ENCODE peak calls at places on chromosome 14, in seven cellular contexts. One of them, this sample, is unnamed.

GRCh38 chr14:84064296-84064695 is 1465.6 kb upstream of the FLRT2 start:
- DNase-seq in neuronal stem cell: no peak
- DNase-seq in H1: no peak
- DNase-seq in IMR-90: no peak
- DNase-seq in H9: no peak
- DNase-seq in mesenchymal stem cell: no peak
- DNase-seq in mesendoderm: no peak
- DNase-seq in this sample: no peak

GRCh38 chr14:100566119-100566518 is 21.1 kb downstream of the BEGAIN start:
- DNase-seq in IMR-90: no peak
- DNase-seq in neuronal stem cell: no peak
- DNase-seq in H9: no peak
- DNase-seq in mesenchymal stem cell: no peak
- DNase-seq in mesendoderm: no peak
- DNase-seq in H1: no peak
- DNase-seq in this sample: no peak

GRCh38 chr14:96581902-96582640 is 79.9 kb downstream of the PAPOLA start:
- DNase-seq in mesenchymal stem cell: no peak
- DNase-seq in mesendoderm: peak
- DNase-seq in neuronal stem cell: no peak
- DNase-seq in H9: no peak
- DNase-seq in H1: no peak
- DNase-seq in IMR-90: no peak
- DNase-seq in this sample: no peak

GRCh38 chr14:104424406-104425072 is 155.0 kb upstream of the C14orf180 start:
- DNase-seq in mesenchymal stem cell: no peak
- DNase-seq in IMR-90: no peak
- DNase-seq in H1: no peak
- DNase-seq in mesendoderm: no peak
- DNase-seq in neuronal stem cell: no peak
- DNase-seq in H9: no peak
- DNase-seq in this sample: no peak

GRCh38 chr14:67551123-67551522 is 18.0 kb downstream of the PLEKHH1 start:
- DNase-seq in mesendoderm: no peak
- DNase-seq in H1: no peak
- DNase-seq in IMR-90: no peak
- DNase-seq in mesenchymal stem cell: no peak
- DNase-seq in neuronal stem cell: no peak
- DNase-seq in H9: no peak
- DNase-seq in this sample: no peak

GRCh38 chr14:71703477-71703876 is 228.8 kb upstream of the RGS6 start:
- DNase-seq in mesenchymal stem cell: peak
- DNase-seq in neuronal stem cell: no peak
- DNase-seq in IMR-90: peak
- DNase-seq in H1: no peak
- DNase-seq in H9: no peak
- DNase-seq in mesendoderm: no peak
- DNase-seq in this sample: no peak

GRCh38 chr14:77126461-77126990 is 15.1 kb downstream of the ZDHHC22 start:
- DNase-seq in H1: no peak
- DNase-seq in IMR-90: no peak
- DNase-seq in mesenchymal stem cell: no peak
- DNase-seq in mesendoderm: no peak
- DNase-seq in neuronal stem cell: no peak
- DNase-seq in H9: peak
- DNase-seq in this sample: no peak

GRCh38 chr14:69339426-69339825 is 58.7 kb downstream of the ERH start:
- DNase-seq in IMR-90: no peak
- DNase-seq in mesendoderm: no peak
- DNase-seq in mesenchymal stem cell: no peak
- DNase-seq in H1: no peak
- DNase-seq in H9: no peak
- DNase-seq in neuronal stem cell: no peak
- DNase-seq in this sample: no peak

GRCh38 chr14:95463173-95463901 is 53.1 kb downstream of the SYNE3 start:
- DNase-seq in H1: no peak
- DNase-seq in mesendoderm: no peak
- DNase-seq in neuronal stem cell: no peak
- DNase-seq in mesenchymal stem cell: no peak
- DNase-seq in IMR-90: no peak
- DNase-seq in H9: no peak
- DNase-seq in this sample: no peak

GRCh38 chr14:78469947-78470346 is 299.8 kb downstream of the NRXN3 start:
- DNase-seq in neuronal stem cell: no peak
- DNase-seq in mesendoderm: no peak
- DNase-seq in H9: no peak
- DNase-seq in mesenchymal stem cell: no peak
- DNase-seq in H1: no peak
- DNase-seq in IMR-90: no peak
- DNase-seq in this sample: no peak

GRCh38 chr14:37862263-37862662 is 266.8 kb downstream of the TTC6 start:
- DNase-seq in H1: no peak
- DNase-seq in IMR-90: no peak
- DNase-seq in mesendoderm: no peak
- DNase-seq in neuronal stem cell: no peak
- DNase-seq in H9: no peak
- DNase-seq in mesenchymal stem cell: no peak
- DNase-seq in this sample: no peak

GRCh38 chr14:22122227-22123187 is 448.9 kb upstream of the OR4E1 start:
- DNase-seq in mesenchymal stem cell: no peak
- DNase-seq in H9: no peak
- DNase-seq in H1: no peak
- DNase-seq in mesendoderm: peak
- DNase-seq in IMR-90: peak
- DNase-seq in neuronal stem cell: no peak
- DNase-seq in this sample: no peak

GRCh38 chr14:61749264-61749663 is 13.0 kb upstream of the SNAPC1 start:
- DNase-seq in mesenchymal stem cell: no peak
- DNase-seq in H1: no peak
- DNase-seq in neuronal stem cell: no peak
- DNase-seq in IMR-90: peak
- DNase-seq in H9: no peak
- DNase-seq in mesendoderm: no peak
- DNase-seq in this sample: no peak

GRCh38 chr14:95151561-95151960 is 5.8 kb downstream of the DICER1 start:
- DNase-seq in H9: no peak
- DNase-seq in IMR-90: no peak
- DNase-seq in neuronal stem cell: no peak
- DNase-seq in mesenchymal stem cell: no peak
- DNase-seq in mesendoderm: no peak
- DNase-seq in H1: no peak
- DNase-seq in this sample: no peak

GRCh38 chr14:83425138-83425537 is 1891.5 kb upstream of the SEL1L start:
- DNase-seq in neuronal stem cell: no peak
- DNase-seq in mesenchymal stem cell: no peak
- DNase-seq in IMR-90: peak
- DNase-seq in H1: no peak
- DNase-seq in H9: no peak
- DNase-seq in mesendoderm: peak
- DNase-seq in this sample: no peak

GRCh38 chr14:95655461-95655860 is 30.8 kb upstream of the TCL1B start:
- DNase-seq in mesendoderm: peak
- DNase-seq in mesenchymal stem cell: no peak
- DNase-seq in neuronal stem cell: no peak
- DNase-seq in H9: no peak
- DNase-seq in H1: no peak
- DNase-seq in IMR-90: no peak
- DNase-seq in this sample: peak

GRCh38 chr14:58501214-58501816 is 73.8 kb downstream of the KIAA0586 start:
- DNase-seq in mesendoderm: peak
- DNase-seq in neuronal stem cell: peak
- DNase-seq in IMR-90: peak
- DNase-seq in mesenchymal stem cell: peak
- DNase-seq in H1: no peak
- DNase-seq in H9: no peak
- DNase-seq in this sample: peak

GRCh38 chr14:26389646-26390508 is 208.0 kb downstream of the NOVA1 start:
- DNase-seq in H1: no peak
- DNase-seq in H9: no peak
- DNase-seq in mesenchymal stem cell: peak
- DNase-seq in IMR-90: peak
- DNase-seq in neuronal stem cell: no peak
- DNase-seq in mesendoderm: no peak
- DNase-seq in this sample: no peak

GRCh38 chr14:95409472-95410307 is 90.0 kb upstream of the CLMN start:
- DNase-seq in mesendoderm: no peak
- DNase-seq in H1: no peak
- DNase-seq in mesenchymal stem cell: no peak
- DNase-seq in IMR-90: no peak
- DNase-seq in H9: no peak
- DNase-seq in neuronal stem cell: no peak
- DNase-seq in this sample: no peak

GRCh38 chr14:105843444-105844046 is 317.2 kb downstream of the TMEM121 start:
- DNase-seq in neuronal stem cell: no peak
- DNase-seq in IMR-90: no peak
- DNase-seq in mesendoderm: no peak
- DNase-seq in mesenchymal stem cell: no peak
- DNase-seq in H1: no peak
- DNase-seq in H9: peak
- DNase-seq in this sample: no peak

GRCh38 chr14:100610511-100611217 is 23.4 kb upstream of the BEGAIN start:
- DNase-seq in neuronal stem cell: no peak
- DNase-seq in H1: no peak
- DNase-seq in mesenchymal stem cell: no peak
- DNase-seq in H9: peak
- DNase-seq in mesendoderm: no peak
- DNase-seq in IMR-90: peak
- DNase-seq in this sample: no peak

GRCh38 chr14:103105580-103106168 is 11.1 kb downstream of the EXOC3L4 start:
- DNase-seq in mesendoderm: no peak
- DNase-seq in neuronal stem cell: no peak
- DNase-seq in IMR-90: no peak
- DNase-seq in H9: no peak
- DNase-seq in H1: no peak
- DNase-seq in mesenchymal stem cell: no peak
- DNase-seq in this sample: no peak

GRCh38 chr14:51298895-51299294 is 58.8 kb downstream of the TMX1 start:
- DNase-seq in IMR-90: peak
- DNase-seq in mesendoderm: no peak
- DNase-seq in H9: no peak
- DNase-seq in neuronal stem cell: no peak
- DNase-seq in H1: no peak
- DNase-seq in mesenchymal stem cell: peak
- DNase-seq in this sample: no peak

GRCh38 chr14:50839696-50840095 is 8.7 kb upstream of the NIN start:
- DNase-seq in IMR-90: no peak
- DNase-seq in H1: no peak
- DNase-seq in H9: no peak
- DNase-seq in mesenchymal stem cell: no peak
- DNase-seq in mesendoderm: no peak
- DNase-seq in neuronal stem cell: no peak
- DNase-seq in this sample: no peak

GRCh38 chr14:89332031-89332430 is 85.0 kb downstream of the FOXN3 start:
- DNase-seq in mesenchymal stem cell: no peak
- DNase-seq in neuronal stem cell: no peak
- DNase-seq in mesendoderm: no peak
- DNase-seq in H9: no peak
- DNase-seq in IMR-90: peak
- DNase-seq in H1: no peak
- DNase-seq in this sample: no peak

DNA sequence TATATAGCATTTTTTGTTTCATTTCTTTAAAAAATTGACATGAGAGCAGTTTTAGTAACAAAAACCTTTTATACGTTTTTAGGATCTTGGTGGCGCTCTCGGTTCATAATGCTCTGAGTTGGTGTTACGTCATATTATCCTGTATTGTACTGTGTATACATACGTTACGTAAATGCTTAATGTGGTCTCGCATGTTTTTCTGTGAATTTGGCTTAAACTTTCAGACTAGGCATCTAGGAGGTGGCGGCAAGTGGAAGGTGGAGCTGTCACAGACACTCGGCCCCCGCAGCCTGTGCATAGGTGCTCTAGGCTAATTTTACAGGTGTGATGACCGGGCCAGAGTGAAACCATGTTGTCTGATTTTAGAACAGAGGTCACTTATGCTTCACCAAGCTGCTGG is 60.0 kb downstream of the PPP2R5C start:
- DNase-seq in neuronal stem cell: no peak
- DNase-seq in mesenchymal stem cell: no peak
- DNase-seq in mesendoderm: no peak
- DNase-seq in H9: no peak
- DNase-seq in H1: no peak
- DNase-seq in IMR-90: no peak
- DNase-seq in this sample: no peak
- H2AK5ac ChIP-seq in neuronal stem cell: no peak
- H2AK5ac ChIP-seq in mesenchymal stem cell: no peak
- H2AK5ac ChIP-seq in mesendoderm: no peak
- H2AK5ac ChIP-seq in H9: no peak
- H2AK5ac ChIP-seq in H1: no peak
- H2AK5ac ChIP-seq in IMR-90: no peak
- H2AK5ac ChIP-seq in this sample: no peak

GRCh38 chr14:36721877-36722276 is 60.2 kb downstream of the PAX9 start:
- DNase-seq in neuronal stem cell: no peak
- DNase-seq in H1: no peak
- DNase-seq in mesenchymal stem cell: no peak
- DNase-seq in IMR-90: no peak
- DNase-seq in H9: no peak
- DNase-seq in mesendoderm: no peak
- DNase-seq in this sample: no peak
- H2AK5ac ChIP-seq in neuronal stem cell: no peak
- H2AK5ac ChIP-seq in H1: no peak
- H2AK5ac ChIP-seq in mesenchymal stem cell: no peak
- H2AK5ac ChIP-seq in IMR-90: no peak
- H2AK5ac ChIP-seq in H9: no peak
- H2AK5ac ChIP-seq in mesendoderm: no peak
- H2AK5ac ChIP-seq in this sample: no peak

GRCh38 chr14:30142216-30142615 is 214.6 kb upstream of the PRKD1 start:
- DNase-seq in H1: no peak
- DNase-seq in mesenchymal stem cell: no peak
- DNase-seq in IMR-90: no peak
- DNase-seq in neuronal stem cell: no peak
- DNase-seq in mesendoderm: no peak
- DNase-seq in H9: no peak
- DNase-seq in this sample: no peak
- H2AK5ac ChIP-seq in H1: no peak
- H2AK5ac ChIP-seq in mesenchymal stem cell: no peak
- H2AK5ac ChIP-seq in IMR-90: peak
- H2AK5ac ChIP-seq in neuronal stem cell: no peak
- H2AK5ac ChIP-seq in mesendoderm: no peak
- H2AK5ac ChIP-seq in H9: no peak
- H2AK5ac ChIP-seq in this sample: no peak

GRCh38 chr14:81219821-81220487 is 805 bp downstream of the GTF2A1 start:
- DNase-seq in H1: no peak
- DNase-seq in mesendoderm: peak
- DNase-seq in neuronal stem cell: no peak
- DNase-seq in mesenchymal stem cell: no peak
- DNase-seq in IMR-90: peak
- DNase-seq in H9: no peak
- DNase-seq in this sample: peak
- H2AK5ac ChIP-seq in H1: no peak
- H2AK5ac ChIP-seq in mesendoderm: peak
- H2AK5ac ChIP-seq in neuronal stem cell: no peak
- H2AK5ac ChIP-seq in mesenchymal stem cell: peak
- H2AK5ac ChIP-seq in IMR-90: peak
- H2AK5ac ChIP-seq in H9: peak
- H2AK5ac ChIP-seq in this sample: peak